ENCODE peak calls at places on chromosomes 7 and 10, in ten cellular contexts. P is esophagus muscularis mucosa, U is transverse colon, O is HCT116, Z is prostate gland, L is sigmoid colon, K is GM12878, Y is breast epithelium, E is H1, J is GM23338. X is an unnamed sample. For H3K36me3, the result is how much of the 10 kb centered on the place peaks cover.

GRCh38 chr10:119379466-119380071 is 162.9 kb downstream of the RGS10 start:
- DNase-seq in L (no peak), Y (no peak), P (no peak), O (no peak), U (no peak), J (no peak), K (no peak), Z (no peak), E (no peak), X (no peak)

GRCh38 chr10:15636446-15636845 is 83.3 kb downstream of the ITGA8 start:
- DNase-seq in E (no peak), K (no peak), Z (no peak), L (no peak), P (no peak), O (no peak), Y (no peak), U (no peak), J (no peak), X (no peak)

GRCh38 chr10:88764110-88764509 is 4.3 kb downstream of the LIPN start:
- DNase-seq in E (no peak), P (no peak), Y (no peak), K (no peak), L (no peak), U (no peak), J (no peak), O (no peak), Z (no peak), X (no peak)

GRCh38 chr10:129441391-129442009 is 25.5 kb upstream of the MGMT start:
- DNase-seq in O (no peak), Y (no peak), P (no peak), L (no peak), U (no peak), E (no peak), Z (no peak), J (no peak), K (no peak), X (no peak)

GRCh38 chr10:122207596-122207995 is 63.5 kb upstream of the BTBD16 start:
- DNase-seq in E (no peak), P (no peak), L (no peak), Z (no peak), U (no peak), O (no peak), J (no peak), Y (no peak), K (no peak), X (no peak)

GRCh38 chr10:74822101-74822500 is 4.3 kb upstream of the KAT6B start:
- DNase-seq in L (no peak), K (no peak), J (no peak), U (no peak), P (no peak), Y (no peak), Z (no peak), E (no peak), O (no peak), X (peak)

GRCh38 chr10:43904831-43905230 is 256.1 kb upstream of the ZNF32 start:
- DNase-seq in P (peak), O (no peak), K (no peak), Z (no peak), J (no peak), U (no peak), L (no peak), Y (no peak), E (no peak), X (no peak)

GRCh38 chr7:116797611-116798010 is 64.8 kb upstream of the CAPZA2 start:
- DNase-seq in Z (no peak), P (no peak), E (no peak), Y (no peak), O (no peak), K (no peak), L (no peak), U (peak), J (no peak), X (no peak)

GRCh38 chr10:75407296-75407715 is 5.7 kb upstream of the ZNF503 start:
- DNase-seq in P (no peak), L (no peak), J (peak), E (no peak), Y (no peak), O (no peak), K (no peak), U (no peak), Z (peak), X (peak)

GRCh38 chr10:91779011-91779605 is 19.1 kb upstream of the TNKS2 start:
- DNase-seq in Y (no peak), J (no peak), U (no peak), L (no peak), O (no peak), K (no peak), Z (no peak), E (no peak), P (no peak), X (no peak)

GRCh38 chr7:45923290-45923689 is 2.2 kb upstream of the IGFBP3 start:
- DNase-seq in U (peak), K (no peak), P (peak), E (no peak), Y (no peak), J (peak), O (no peak), Z (peak), L (peak), X (peak)

GRCh38 chr7:45185864-45186250 is 28.3 kb downstream of the RAMP3 start:
- DNase-seq in U (no peak), E (no peak), Y (no peak), J (no peak), L (no peak), P (no peak), O (no peak), K (no peak), Z (no peak), X (peak)

GRCh38 chr7:134553976-134554375 is 5.1 kb downstream of the AKR1B15 start:
- DNase-seq in E (no peak), Z (no peak), L (no peak), Y (no peak), P (no peak), K (no peak), J (peak), U (no peak), O (no peak), X (peak)

GRCh38 chr7:134040988-134041387 is 86.2 kb upstream of the LRGUK start:
- DNase-seq in O (no peak), K (no peak), Z (no peak), E (no peak), J (no peak), L (no peak), P (no peak), Y (no peak), U (no peak), X (no peak)

GRCh38 chr7:121505021-121505420 is 108.9 kb upstream of the FAM3C start:
- DNase-seq in J (no peak), K (no peak), Y (no peak), L (no peak), O (no peak), U (no peak), Z (no peak), P (no peak), E (no peak), X (no peak)

GRCh38 chr7:155297517-155298287 is at the start of gene INSIG1:
- DNase-seq in E (peak), Z (peak), K (peak), O (peak), P (peak), U (peak), Y (peak), J (peak), L (peak), X (peak)

GRCh38 chr10:59036311-59037017 is 140.0 kb upstream of the PHYHIPL start:
- DNase-seq in Y (no peak), Z (no peak), L (no peak), K (peak), J (no peak), U (no peak), P (no peak), E (no peak), O (no peak), X (no peak)

GRCh38 chr7:39735903-39736302 is 112.5 kb downstream of the RALA start:
- DNase-seq in E (no peak), Z (no peak), U (no peak), L (no peak), J (no peak), K (peak), P (no peak), Y (no peak), O (no peak), X (no peak)

GRCh38 chr7:115478426-115478825 is 552.1 kb downstream of the TFEC start:
- DNase-seq in E (no peak), J (no peak), Z (no peak), Y (no peak), U (no peak), P (no peak), K (no peak), O (no peak), L (no peak), X (no peak)

GRCh38 chr10:14532473-14533251 is 201.9 kb upstream of the FRMD4A start:
- DNase-seq in Z (no peak), K (no peak), O (no peak), Y (no peak), U (peak), J (no peak), E (no peak), L (no peak), P (no peak), X (no peak)

GRCh38 chr7:75066521-75066920 is 7.1 kb downstream of the RCC1L start:
- DNase-seq in E (no peak), Z (no peak), J (no peak), U (no peak), L (no peak), K (no peak), O (no peak), Y (no peak), P (no peak), X (no peak)
- H3K36me3 ChIP-seq in E (under half), Z (under half), J (under half), U (under half), L (under half), K (under half), O (under half), Y (under half), P (half or more), X (half or more)

DNA sequence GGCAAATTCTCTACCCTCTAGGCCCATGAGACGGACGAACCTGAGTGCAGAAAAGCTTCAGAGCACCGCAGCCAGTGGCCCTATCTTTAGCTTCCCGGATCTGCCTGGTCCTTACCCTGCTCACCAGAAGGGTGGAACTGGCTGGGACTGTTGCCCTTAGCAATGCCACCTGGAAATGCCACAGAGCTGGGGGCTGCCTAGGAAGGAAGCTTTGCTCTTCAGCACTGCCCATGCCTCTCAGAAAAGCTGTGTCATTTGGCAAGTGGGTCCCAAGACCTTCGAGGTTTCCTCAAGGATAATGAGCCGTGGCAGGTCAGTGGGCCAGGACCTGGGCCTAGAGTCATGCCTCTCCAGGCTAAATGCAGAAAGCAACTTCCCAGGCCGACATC is 2.2 kb upstream of the HOXA10 start:
- DNase-seq in K (no peak), J (peak), O (no peak), E (no peak), L (peak), Y (no peak), P (no peak), Z (no peak), U (peak), X (no peak)
- TF ChIP-seq POLR2AphosphoS5 in K (no peak), J (no peak), O (no peak), E (no peak), L (no peak), Y (no peak), P (no peak), Z (no peak), U (no peak), X (no peak)

DNA sequence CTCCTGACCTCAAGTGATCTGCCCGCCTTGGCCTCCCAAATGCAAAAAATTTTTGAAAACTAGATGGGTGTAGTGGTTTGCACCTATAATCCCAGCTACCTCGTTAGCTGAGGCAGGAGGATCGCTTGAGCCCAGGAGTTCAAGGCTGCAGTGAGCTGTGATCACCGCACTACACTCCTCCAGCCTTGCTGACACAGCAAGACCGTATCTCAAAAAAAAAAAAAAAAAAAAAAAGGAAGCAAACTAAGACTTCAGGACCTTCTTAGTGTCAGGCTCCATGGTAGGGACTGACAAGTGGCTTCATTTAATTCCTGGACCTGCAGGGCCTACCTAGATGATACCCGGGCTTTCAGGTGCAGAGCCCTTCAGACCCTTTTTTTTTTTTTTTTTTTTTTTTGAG is 2.5 kb downstream of the POP7 start:
- DNase-seq in Y (no peak), Z (no peak), U (no peak), L (no peak), O (no peak), J (no peak), K (no peak), E (no peak), P (no peak), X (no peak)
- H3K36me3 ChIP-seq in Y (under half), Z (under half), U (under half), L (under half), O (under half), J (under half), K (under half), E (under half), P (under half), X (under half)

GRCh38 chr7:106269263-106269961 is 15.4 kb downstream of the NAMPT start:
- DNase-seq in Y (no peak), E (no peak), P (no peak), K (no peak), J (no peak), U (no peak), L (no peak), Z (no peak), O (no peak), X (no peak)
- TF ChIP-seq POLR2AphosphoS5 in Y (no peak), E (no peak), P (peak), K (peak), J (no peak), U (no peak), L (no peak), Z (no peak), O (no peak), X (no peak)

X was measured in stomach.